ENCODE peak calls at places on chromosomes 7 and 10, in four cellular contexts. R is HCT116, L is MM.1S, E is SK-N-SH. C is an unnamed sample.

GRCh38 chr10:5518143-5518542 is 6.6 kb upstream of the CALML3 start:
- DNase-seq in R (no peak), E (no peak), L (no peak), C (peak; percentile 58)

GRCh38 chr7:138999414-138999813 is 18.2 kb upstream of the KIAA1549 start:
- DNase-seq in L (no peak), R (no peak), E (no peak), C (no peak)

GRCh38 chr7:95609277-95609971 is 13.1 kb upstream of the PDK4 start:
- DNase-seq in E (no peak), L (no peak), R (no peak), C (peak; percentile 49)

GRCh38 chr7:99459087-99459486 is 6.9 kb downstream of the ATP5MF start:
- DNase-seq in E (no peak), R (no peak), L (peak; percentile 53), C (no peak)

GRCh38 chr7:55065511-55066229 is 46.9 kb downstream of the EGFR start:
- DNase-seq in R (peak; percentile 83), E (no peak), L (no peak), C (peak; percentile 69)

GRCh38 chr10:61942997-61943457 is 41.5 kb downstream of the ARID5B start:
- DNase-seq in R (no peak), E (no peak), L (no peak), C (no peak)

GRCh38 chr10:52879181-52879607 is 106.6 kb upstream of the MBL2 start:
- DNase-seq in R (no peak), L (no peak), E (no peak), C (no peak)

GRCh38 chr10:29807407-29807806 is 172.6 kb upstream of the SVIL start:
- DNase-seq in E (no peak), L (no peak), R (no peak), C (no peak)

GRCh38 chr7:150412518-150413247 is 33.6 kb downstream of the ZNF775 start:
- DNase-seq in R (no peak), L (no peak), E (peak; percentile 10), C (no peak)

GRCh38 chr10:29083096-29083495 is 205.8 kb upstream of the LYZL1 start:
- DNase-seq in E (no peak), R (no peak), L (no peak), C (no peak)

GRCh38 chr10:99981581-99982199 is 28.1 kb downstream of the DNMBP start:
- DNase-seq in L (no peak), R (no peak), E (no peak), C (no peak)

DNA sequence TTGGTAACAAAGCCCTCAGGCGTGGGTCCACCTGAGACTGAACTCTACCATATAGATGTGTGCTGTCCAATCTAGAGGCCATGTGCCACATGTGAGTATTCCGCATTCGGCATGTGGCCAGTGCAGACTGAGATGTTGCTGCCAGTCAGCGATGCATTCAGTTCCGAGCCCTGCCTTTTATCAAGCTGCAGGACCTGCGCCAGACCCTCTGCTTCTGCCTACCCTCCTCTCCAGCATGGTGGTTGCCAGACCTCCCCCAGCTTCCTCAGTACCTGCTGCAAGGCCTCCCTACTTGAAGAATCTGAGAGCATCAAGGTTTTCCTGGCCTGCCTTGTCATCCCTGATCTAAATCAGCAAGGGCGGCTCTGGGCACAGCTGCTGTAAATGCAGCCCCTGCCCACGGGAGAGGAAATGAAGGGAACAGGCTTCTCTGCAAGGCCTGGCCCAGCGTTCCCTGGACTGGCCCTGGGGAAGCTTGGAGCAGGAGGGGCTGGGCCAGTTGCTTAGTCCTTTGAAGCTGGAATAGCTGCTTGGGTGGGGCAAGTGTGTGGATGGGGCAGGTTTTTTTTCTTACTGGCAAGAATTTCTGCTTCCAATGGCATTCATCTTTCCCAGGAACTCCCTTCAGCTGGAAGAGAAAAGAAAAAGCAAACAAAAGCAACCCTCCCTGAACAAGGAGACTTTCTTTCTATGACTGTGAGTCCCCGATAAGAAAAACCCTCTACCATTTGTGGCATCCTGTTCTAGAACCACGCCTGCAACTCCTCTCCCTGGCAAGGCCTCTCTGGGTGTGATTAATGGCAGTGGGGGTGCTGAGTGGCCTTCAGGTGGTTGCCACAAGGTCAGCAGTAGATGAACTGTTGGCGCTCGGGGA is 92.9 kb downstream of the NHLRC2 start:
- DNase-seq in R (no peak), E (peak; percentile 31), L (peak; percentile 19), C (peak; percentile 54)
- H3K4me2 ChIP-seq in R (peak overlapping the region; percentile 57), E (no peak overlapping the region), L (no peak overlapping the region), C (peak overlapping the region; percentile 16)

GRCh38 chr10:86803156-86803555 is 46.7 kb downstream of the BMPR1A start:
- DNase-seq in R (no peak), L (no peak), E (no peak), C (no peak)

GRCh38 chr10:86799188-86799845 is 42.9 kb downstream of the BMPR1A start:
- DNase-seq in R (no peak), E (no peak), L (no peak), C (no peak)

GRCh38 chr10:86801995-86802394 is 45.6 kb downstream of the BMPR1A start:
- DNase-seq in E (no peak), R (no peak), L (no peak), C (no peak)

GRCh38 chr10:86804805-86805204 is 48.4 kb downstream of the BMPR1A start:
- DNase-seq in E (no peak), R (no peak), L (no peak), C (no peak)

DNA sequence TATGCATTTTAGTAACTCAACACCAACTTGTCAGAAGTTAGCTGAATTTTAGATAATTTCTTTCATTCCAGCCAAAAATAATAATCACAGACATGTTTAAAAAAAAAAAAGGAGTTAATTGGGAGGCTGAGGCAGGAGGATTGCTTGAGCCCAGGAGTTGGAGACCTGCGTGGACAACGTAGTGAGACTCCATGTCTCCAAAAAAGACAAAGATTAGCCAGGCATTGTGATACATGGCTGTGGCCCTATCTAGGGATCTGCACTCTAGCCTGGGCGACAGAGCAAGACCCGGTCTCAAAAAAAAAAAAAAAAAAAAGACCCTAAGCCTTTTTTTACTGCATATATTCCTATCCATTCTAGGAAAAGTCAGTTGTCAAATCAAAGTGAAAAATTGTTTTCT is 46.3 kb downstream of the BMPR1A start:
- DNase-seq in E (no peak), R (no peak), L (no peak), C (no peak)
- H3K27ac ChIP-seq in E (peak overlapping the region; percentile 59), R (no peak overlapping the region), L (no peak overlapping the region), C (no peak overlapping the region)

GRCh38 chr7:30922596-30922995 is 10.9 kb downstream of the AQP1 start:
- DNase-seq in L (no peak), E (peak; percentile 12), R (no peak), C (no peak)
- TF ChIP-seq EZH2phosphoT487 in L (no peak), E (no peak), R (no peak), C (no peak)

GRCh38 chr10:98309366-98310355 is 41.7 kb upstream of the LOXL4 start:
- DNase-seq in E (peak; percentile 89), L (no peak), R (peak; percentile 49), C (peak; percentile 88)
- H3K4me2 ChIP-seq in E (peak overlapping the region; percentile 25), L (no peak overlapping the region), R (peak overlapping the region; percentile 39), C (peak overlapping the region; percentile 68)

DNA sequence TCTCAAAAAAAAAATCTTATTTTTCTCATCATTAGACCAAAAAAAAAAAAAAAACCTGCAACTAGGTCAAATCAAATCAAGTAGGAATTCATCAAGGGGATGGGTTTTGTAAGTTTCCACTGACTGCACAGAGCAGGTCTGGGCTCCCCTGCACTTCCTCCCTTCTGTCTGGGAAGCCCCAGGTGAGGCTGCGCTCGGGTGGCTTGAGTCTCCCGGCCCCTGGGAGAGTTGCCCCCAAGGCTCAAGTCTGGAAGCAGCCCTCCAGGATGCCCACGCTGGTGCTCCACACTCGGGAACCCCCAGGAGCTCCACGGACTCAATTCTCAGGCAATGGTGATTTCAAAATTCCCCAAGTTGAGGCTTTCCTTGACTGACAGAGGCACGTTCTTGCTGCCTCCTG is 41.7 kb upstream of the RBM33 start:
- DNase-seq in R (no peak), L (no peak), E (no peak), C (no peak)
- H3K27ac ChIP-seq in R (no peak overlapping the region), L (no peak overlapping the region), E (no peak overlapping the region), C (no peak overlapping the region)